ENCODE peak calls at places on chromosomes 2 and 18, in nine cellular contexts. X is BE2C; L is activated CD8-positive, alpha-beta T cell treated with anti-CD3 and anti-CD28 coated beads, Interleukin-2, amount 10 ng/mL, durations not matched to agents 7 days and 5 days; I is activated CD4-positive, alpha-beta T cell treated with anti-CD3 and anti-CD28 coated beads, Interleukin-2, amount 10 ng/mL, durations not matched to agents 24 days and 14 days; C is GM12891; O is Kasumi-1; N is NCI-H2107; F is germinal center; Y is iris pigment epithelial cell. D is an unnamed sample.

GRCh38 chr2:220845766-220846273 is 726.3 kb downstream of the EPHA4 start:
- DNase-seq in X (no peak), L (no peak), I (no peak), C (no peak), O (no peak), N (no peak), F (no peak), Y (no peak), D (no peak)

GRCh38 chr2:85326406-85326945 is 1.3 kb downstream of the TGOLN2 start:
- DNase-seq in X (no peak), L (peak), I (peak), C (peak), O (peak), N (no peak), F (peak), Y (peak), D (peak)

GRCh38 chr2:169069341-169069740 is at the start of gene DHRS9:
- DNase-seq in X (no peak), L (no peak), I (no peak), C (no peak), O (peak), N (no peak), F (no peak), Y (peak), D (peak)

GRCh38 chr18:744824-745597 is 32.6 kb upstream of the ENOSF1 start:
- DNase-seq in X (no peak), L (no peak), I (no peak), C (no peak), O (no peak), N (no peak), F (no peak), Y (no peak), D (no peak)

GRCh38 chr2:12451726-12452125 is 265.0 kb upstream of the TRIB2 start:
- DNase-seq in X (no peak), L (no peak), I (peak), C (no peak), O (no peak), N (no peak), F (no peak), Y (peak), D (no peak)

GRCh38 chr2:48205137-48205798 is 299.0 kb upstream of the FBXO11 start:
- DNase-seq in X (no peak), L (no peak), I (no peak), C (no peak), O (no peak), N (no peak), F (peak), Y (peak), D (no peak)

GRCh38 chr2:159290289-159290907 is 3.9 kb upstream of the WDSUB1 start:
- DNase-seq in X (no peak), L (peak), I (peak), C (no peak), O (peak), N (peak), F (no peak), Y (peak), D (peak)

GRCh38 chr18:12333650-12334279 is 25.7 kb downstream of the TUBB6 start:
- DNase-seq in X (no peak), L (no peak), I (no peak), C (no peak), O (no peak), N (no peak), F (no peak), Y (no peak), D (no peak)

GRCh38 chr2:227812001-227812400 is 1.6 kb upstream of the CCL20 start:
- DNase-seq in X (no peak), L (no peak), I (no peak), C (no peak), O (no peak), N (no peak), F (no peak), Y (no peak), D (no peak)

GRCh38 chr2:230905448-230906430 is 19.3 kb downstream of the GPR55 start:
- DNase-seq in X (peak), L (peak), I (peak), C (no peak), O (no peak), N (peak), F (no peak), Y (peak), D (peak)

GRCh38 chr2:222315443-222316121 is 16.8 kb upstream of the PAX3 start:
- DNase-seq in X (no peak), L (no peak), I (peak), C (no peak), O (no peak), N (no peak), F (no peak), Y (no peak), D (no peak)

GRCh38 chr18:10049721-10050120 is 135.9 kb downstream of the VAPA start:
- DNase-seq in X (no peak), L (no peak), I (no peak), C (no peak), O (no peak), N (no peak), F (no peak), Y (no peak), D (no peak)

GRCh38 chr18:33844232-33844631 is 266.2 kb downstream of the ASXL3 start:
- DNase-seq in X (no peak), L (no peak), I (no peak), C (no peak), O (no peak), N (no peak), F (no peak), Y (peak), D (no peak)

GRCh38 chr2:240296611-240297552 is 138.6 kb upstream of the GPC1 start:
- DNase-seq in X (no peak), L (peak), I (no peak), C (no peak), O (no peak), N (no peak), F (no peak), Y (no peak), D (no peak)

GRCh38 chr2:66134113-66134730 is 300.7 kb upstream of the MEIS1 start:
- DNase-seq in X (no peak), L (no peak), I (no peak), C (no peak), O (no peak), N (no peak), F (no peak), Y (no peak), D (no peak)

GRCh38 chr2:38057651-38058410 is 18.1 kb downstream of the CYP1B1 start:
- DNase-seq in X (no peak), L (no peak), I (no peak), C (no peak), O (peak), N (no peak), F (no peak), Y (no peak), D (no peak)

GRCh38 chr2:111139637-111140317 is 19.1 kb downstream of the BCL2L11 start:
- DNase-seq in X (no peak), L (no peak), I (no peak), C (no peak), O (no peak), N (no peak), F (no peak), Y (no peak), D (no peak)

GRCh38 chr2:231563378-231563961 is 29.2 kb upstream of the TEX44 start:
- DNase-seq in X (peak), L (peak), I (peak), C (peak), O (peak), N (no peak), F (peak), Y (peak), D (no peak)

GRCh38 chr2:219475278-219475677 is 23.4 kb upstream of the GMPPA start:
- DNase-seq in X (no peak), L (no peak), I (no peak), C (no peak), O (no peak), N (no peak), F (no peak), Y (no peak), D (no peak)

GRCh38 chr2:12718662-12719399 is 2.1 kb downstream of the TRIB2 start:
- DNase-seq in X (no peak), L (peak), I (peak), C (no peak), O (no peak), N (no peak), F (no peak), Y (peak), D (peak)

GRCh38 chr2:133886735-133887675 is 318.7 kb upstream of the NCKAP5 start:
- DNase-seq in X (peak), L (peak), I (peak), C (peak), O (peak), N (peak), F (peak), Y (peak), D (peak)

GRCh38 chr18:32629990-32630389 is 142.8 kb downstream of the KLHL14 start:
- DNase-seq in X (no peak), L (no peak), I (no peak), C (no peak), O (no peak), N (no peak), F (no peak), Y (no peak), D (peak)

GRCh38 chr2:108594132-108594981 is 60.1 kb downstream of the LIMS1 start:
- DNase-seq in X (no peak), L (no peak), I (peak), C (no peak), O (peak), N (no peak), F (no peak), Y (peak), D (no peak)